ENCODE peak calls at places on chromosomes 7 and 10, in six cellular contexts. T is H9, C is IMR-90, M is neuronal stem cell, D is H1, L is trophoblast cell. Q is an unnamed sample. For H3K9me3, the result is how much of the 10 kb centered on the place peaks cover.

GRCh38 chr7:22201182-22201880 is 155.6 kb downstream of the RAPGEF5 start:
- DNase-seq in M (no peak), D (no peak), T (no peak), C (no peak), L (no peak), Q (no peak)

GRCh38 chr7:66344166-66344565 is 139.0 kb downstream of the TPST1 start:
- DNase-seq in T (no peak), D (no peak), C (peak), L (no peak), M (no peak), Q (peak)

GRCh38 chr10:126060232-126060935 is 164.0 kb downstream of the FANK1 start:
- DNase-seq in C (peak), T (no peak), L (no peak), M (no peak), D (no peak), Q (peak)

GRCh38 chr7:7102906-7103305 is 79.4 kb upstream of the C1GALT1 start:
- DNase-seq in C (no peak), T (no peak), M (no peak), D (no peak), L (no peak), Q (no peak)

GRCh38 chr7:158740013-158740656 is 35.5 kb upstream of the NCAPG2 start:
- DNase-seq in D (no peak), T (no peak), C (peak), M (no peak), L (peak), Q (peak)

GRCh38 chr7:19111474-19112143 is 5.8 kb downstream of the TWIST1 start:
- DNase-seq in L (no peak), C (no peak), M (peak), T (no peak), D (no peak), Q (no peak)

GRCh38 chr7:17516768-17517167 is 218.3 kb downstream of the AHR start:
- DNase-seq in C (peak), T (no peak), D (no peak), M (no peak), L (no peak), Q (no peak)

GRCh38 chr7:42922017-42922753 is 9.8 kb downstream of the PSMA2 start:
- DNase-seq in M (no peak), C (no peak), L (no peak), D (no peak), T (no peak), Q (no peak)

GRCh38 chr7:64559206-64559605 is 3.7 kb downstream of the ZNF680 start:
- DNase-seq in C (no peak), M (no peak), D (no peak), L (no peak), T (no peak), Q (no peak)

GRCh38 chr10:79938728-79939380 is 10.1 kb downstream of the SFTPD start:
- DNase-seq in C (no peak), D (no peak), L (peak), T (peak), M (no peak), Q (no peak)

GRCh38 chr7:93092757-93093370 is 24.9 kb downstream of the SAMD9 start:
- DNase-seq in C (peak), D (no peak), L (peak), M (no peak), T (no peak), Q (peak)

GRCh38 chr10:23657677-23658076 is 218.8 kb downstream of the OTUD1 start:
- DNase-seq in C (no peak), L (no peak), T (no peak), M (no peak), D (no peak), Q (no peak)

GRCh38 chr10:52400564-52400963 is 86.5 kb downstream of the DKK1 start:
- DNase-seq in T (no peak), D (no peak), C (peak), L (no peak), M (no peak), Q (peak)

GRCh38 chr7:115724400-115725056 is 306.0 kb downstream of the TFEC start:
- DNase-seq in T (no peak), D (no peak), C (no peak), M (no peak), L (no peak), Q (no peak)

GRCh38 chr7:127530148-127530547 is 55.2 kb downstream of the GCC1 start:
- DNase-seq in M (no peak), L (no peak), T (no peak), D (no peak), C (no peak), Q (no peak)

GRCh38 chr10:12709516-12709915 is 292.0 kb downstream of the CCDC3 start:
- DNase-seq in C (peak), T (no peak), M (no peak), L (peak), D (no peak), Q (no peak)

GRCh38 chr7:156781972-156782371 is 111.0 kb downstream of the LMBR1 start:
- DNase-seq in T (no peak), M (no peak), D (no peak), L (no peak), C (no peak), Q (no peak)

GRCh38 chr7:84058311-84059076 is 136.1 kb downstream of the SEMA3A start:
- DNase-seq in M (no peak), C (peak), L (no peak), T (no peak), D (no peak), Q (peak)

GRCh38 chr10:60348982-60349381 is 40.7 kb downstream of the ANK3 start:
- DNase-seq in C (peak), L (no peak), T (no peak), D (no peak), M (no peak), Q (peak)

GRCh38 chr7:16908561-16908960 is 26.8 kb upstream of the AGR3 start:
- DNase-seq in M (no peak), T (no peak), L (peak), D (no peak), C (no peak), Q (no peak)

GRCh38 chr7:632831-633210 is 93.7 kb upstream of the DNAAF5 start:
- DNase-seq in C (no peak), M (no peak), D (no peak), L (no peak), T (no peak), Q (no peak)

GRCh38 chr7:51180092-51180491 is 136.5 kb downstream of the COBL start:
- DNase-seq in L (no peak), D (no peak), T (no peak), M (no peak), C (no peak), Q (no peak)

GRCh38 chr10:93123766-93124165 is 50.1 kb downstream of the CYP26A1 start:
- DNase-seq in C (no peak), D (no peak), M (no peak), L (no peak), T (no peak), Q (no peak)

GRCh38 chr10:124677871-124678565 is 66.2 kb downstream of the FAM53B start:
- DNase-seq in L (no peak), D (no peak), C (peak), T (no peak), M (no peak), Q (no peak)

DNA sequence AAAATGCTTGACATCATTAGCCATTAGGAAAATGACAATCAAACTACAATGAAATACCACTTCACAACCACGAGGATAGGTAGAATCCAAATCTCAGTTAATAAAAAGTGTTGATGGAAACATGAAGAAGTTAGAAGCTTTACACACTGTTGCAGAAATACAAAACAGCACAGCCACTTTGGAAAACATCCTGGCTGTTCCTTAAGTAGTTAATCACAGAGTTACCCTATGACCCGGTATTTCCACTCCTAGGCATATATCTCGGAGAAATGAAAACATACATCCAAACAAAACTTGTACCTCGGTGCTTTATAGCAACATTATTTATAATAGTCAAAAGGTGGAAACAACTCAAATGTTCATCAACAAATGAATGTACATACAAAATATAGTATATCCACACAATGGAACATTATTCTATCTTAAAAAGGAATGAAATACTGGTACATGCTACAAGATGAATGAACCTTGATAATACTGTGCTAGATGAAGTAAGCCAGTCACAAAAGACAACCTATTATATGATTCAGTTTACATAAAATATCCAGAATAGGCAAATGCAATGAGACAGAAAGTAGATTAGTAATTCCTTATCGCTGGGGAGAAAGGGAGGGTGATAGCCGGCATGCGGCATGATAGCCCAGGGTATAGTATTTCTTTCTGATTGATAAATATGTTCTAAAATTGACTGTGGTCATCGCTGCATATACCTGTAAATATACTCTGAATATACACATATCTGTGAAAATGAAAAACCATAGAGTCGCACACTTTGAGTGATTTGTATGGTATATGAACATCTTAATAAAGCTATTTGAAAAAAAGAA is 1.9 kb downstream of the VWDE start:
- DNase-seq in L (no peak), T (no peak), C (no peak), D (no peak), M (no peak), Q (no peak)
- H2BK5ac ChIP-seq in L (no peak), T (no peak), C (no peak), D (no peak), M (no peak), Q (no peak)

GRCh38 chr7:5064391-5065106 is 18.9 kb downstream of the RBAK start:
- DNase-seq in L (no peak), M (no peak), T (no peak), C (no peak), D (no peak), Q (peak)
- H3K9me3 ChIP-seq in L (under half), M (half or more), T (half or more), C (half or more), D (half or more), Q (half or more)

GRCh38 chr10:46557319-46558140 is 1.1 kb upstream of the GPRIN2 start:
- DNase-seq in L (no peak), D (no peak), M (no peak), T (peak), C (no peak), Q (no peak)

GRCh38 chr10:46559231-46559671 is 2.8 kb upstream of the GPRIN2 start:
- DNase-seq in L (no peak), C (no peak), D (no peak), T (no peak), M (no peak), Q (no peak)

GRCh38 chr10:46560381-46560780 is 3.9 kb upstream of the GPRIN2 start:
- DNase-seq in L (no peak), T (no peak), D (no peak), C (no peak), M (no peak), Q (no peak)

GRCh38 chr10:46558141-46558410 is 1.6 kb upstream of the GPRIN2 start:
- DNase-seq in T (no peak), L (no peak), D (no peak), M (no peak), C (no peak), Q (no peak)

GRCh38 chr10:46558411-46559185 is 2.1 kb upstream of the GPRIN2 start:
- DNase-seq in D (no peak), T (peak), M (no peak), L (peak), C (no peak), Q (no peak)
- H2BK5ac ChIP-seq in D (no peak), T (no peak), M (no peak), L (no peak), C (no peak), Q (no peak)

DNA sequence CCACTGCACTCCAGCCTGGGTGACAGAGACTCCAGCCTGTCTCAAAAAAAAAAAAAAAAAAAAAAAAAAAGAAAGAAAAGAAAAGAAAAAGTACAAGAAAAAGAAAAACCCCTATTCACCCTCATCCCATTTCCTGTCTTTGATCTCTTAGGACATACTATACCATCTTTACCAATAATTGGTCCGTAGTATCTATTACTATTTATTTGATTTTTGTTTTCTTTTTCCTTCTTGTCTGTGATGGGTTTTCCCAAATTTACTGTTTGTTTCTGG is 41.6 kb downstream of the PDIA4 start:
- DNase-seq in C (no peak), D (no peak), M (no peak), L (peak), T (no peak), Q (no peak)
- H3K9me3 ChIP-seq in C (under half), D (under half), M (under half), L (under half), T (under half), Q (under half)

DNA sequence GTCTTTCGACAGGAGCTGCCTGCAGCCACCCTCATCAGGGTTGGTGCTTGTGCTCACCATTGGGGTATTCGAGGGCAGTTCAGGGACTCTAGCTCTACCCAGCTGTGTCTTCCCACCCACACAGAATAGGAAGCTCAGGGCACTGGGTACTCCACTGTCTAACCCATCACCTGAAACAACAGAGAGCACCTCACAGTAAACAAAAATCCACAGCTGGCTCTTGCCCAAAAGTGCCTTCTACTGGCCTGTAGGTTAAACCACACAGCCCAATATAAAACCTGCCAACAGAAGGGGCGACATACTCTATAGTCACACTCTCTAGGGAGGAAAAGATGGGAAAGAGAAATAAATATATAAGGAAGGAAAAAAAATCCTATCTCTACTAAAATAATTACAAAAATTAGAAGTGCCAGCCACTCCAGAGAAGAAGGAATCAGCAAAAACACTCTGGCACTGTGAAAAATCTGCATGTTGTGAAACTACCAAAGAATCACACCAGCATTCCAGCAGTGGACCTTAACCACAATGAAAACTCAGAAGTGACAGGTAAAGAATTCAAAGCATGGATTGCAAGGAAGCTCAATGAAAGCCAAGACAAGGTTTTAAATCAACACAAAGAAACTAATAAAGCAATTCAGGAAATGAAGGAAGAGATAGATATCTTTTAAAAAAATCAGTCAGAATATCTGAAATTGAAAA is 110.0 kb downstream of the HGF start:
- DNase-seq in T (no peak), D (no peak), C (no peak), M (no peak), L (peak), Q (no peak)
- H2BK5ac ChIP-seq in T (no peak), D (no peak), C (peak), M (no peak), L (peak), Q (no peak)

GRCh38 chr10:121530481-121531075 is 67.7 kb downstream of the FGFR2 start:
- DNase-seq in L (no peak), M (no peak), D (no peak), C (no peak), T (no peak), Q (no peak)
- H3K9me3 ChIP-seq in L (under half), M (under half), D (under half), C (under half), T (under half), Q (under half)

GRCh38 chr10:131159771-131160170 is 151.8 kb downstream of the TCERG1L start:
- DNase-seq in T (no peak), L (no peak), D (no peak), C (no peak), M (no peak), Q (no peak)
- H2BK5ac ChIP-seq in T (no peak), L (no peak), D (peak), C (no peak), M (no peak), Q (no peak)